ENCODE peak calls at places on chromosomes 1 and 21, in seven cellular contexts. O is NT2/D1; H is RWPE2; K is CD8-positive, alpha-beta memory T cell; G is kidney epithelial cell; C is neuronal stem cell; U is naive thymus-derived CD4-positive, alpha-beta T cell. A is an unnamed sample. For H3K27me3, the result is how much of the 10 kb centered on the place peaks cover.

GRCh38 chr21:14942801-14943490 is 121.9 kb downstream of the NRIP1 start:
- DNase-seq in C (no peak), H (no peak), K (no peak), G (no peak), U (no peak), O (no peak), A (no peak)

GRCh38 chr1:184910596-184910995 is 63.7 kb downstream of the NIBAN1 start:
- DNase-seq in U (no peak), H (no peak), C (peak), G (no peak), K (no peak), O (no peak), A (no peak)

GRCh38 chr1:211378844-211379243 is 52.2 kb downstream of the TRAF5 start:
- DNase-seq in H (no peak), O (no peak), G (peak), K (no peak), C (no peak), U (no peak), A (no peak)

GRCh38 chr1:226026833-226027232 is 27.7 kb upstream of the SDE2 start:
- DNase-seq in C (no peak), G (no peak), H (no peak), K (no peak), O (no peak), U (no peak), A (no peak)

GRCh38 chr1:64471724-64472276 is 1.9 kb downstream of the CACHD1 start:
- DNase-seq in C (no peak), G (no peak), U (no peak), K (no peak), O (no peak), H (no peak), A (no peak)

GRCh38 chr1:22216210-22216883 is 73.5 kb upstream of the WNT4 start:
- DNase-seq in K (no peak), G (no peak), U (no peak), C (no peak), O (no peak), H (no peak), A (no peak)

GRCh38 chr1:232617237-232617636 is 12.7 kb downstream of the SIPA1L2 start:
- DNase-seq in H (no peak), G (no peak), K (no peak), O (no peak), U (no peak), C (no peak), A (no peak)

GRCh38 chr1:94947453-94947852 is 20.5 kb upstream of the CNN3 start:
- DNase-seq in O (no peak), G (no peak), H (no peak), U (no peak), K (no peak), C (no peak), A (peak)

GRCh38 chr1:90346757-90347156 is 351.8 kb downstream of the ZNF326 start:
- DNase-seq in O (no peak), H (no peak), K (no peak), G (no peak), C (no peak), U (no peak), A (no peak)

GRCh38 chr1:145795257-145795881 is 28.5 kb downstream of the RNF115 start:
- DNase-seq in K (no peak), O (no peak), G (no peak), H (no peak), U (no peak), C (no peak), A (no peak)

GRCh38 chr1:201703646-201704438 is 125.1 kb upstream of the IPO9 start:
- DNase-seq in O (peak), G (no peak), K (peak), U (peak), H (peak), C (peak), A (no peak)

GRCh38 chr1:185775505-185775904 is 41.3 kb downstream of the HMCN1 start:
- DNase-seq in O (peak), C (peak), K (no peak), H (no peak), U (no peak), G (peak), A (no peak)

GRCh38 chr1:213550804-213551203 is 437.0 kb upstream of the PROX1 start:
- DNase-seq in C (no peak), O (no peak), U (no peak), H (no peak), K (no peak), G (no peak), A (no peak)

GRCh38 chr1:47189844-47190562 is at the start of gene PDZK1IP1:
- DNase-seq in U (no peak), G (peak), O (no peak), K (no peak), H (peak), C (no peak), A (peak)

GRCh38 chr1:71046891-71047634 is 553 bp downstream of the PTGER3 start:
- DNase-seq in O (no peak), G (no peak), U (peak), C (no peak), H (no peak), K (peak), A (no peak)

GRCh38 chr1:234724517-234725176 is 114.7 kb upstream of the IRF2BP2 start:
- DNase-seq in G (no peak), C (no peak), K (no peak), U (no peak), O (no peak), H (no peak), A (no peak)

GRCh38 chr1:15028117-15028516 is 125.4 kb upstream of the TMEM51 start:
- DNase-seq in O (no peak), H (no peak), G (peak), K (no peak), C (peak), U (no peak), A (peak)

DNA sequence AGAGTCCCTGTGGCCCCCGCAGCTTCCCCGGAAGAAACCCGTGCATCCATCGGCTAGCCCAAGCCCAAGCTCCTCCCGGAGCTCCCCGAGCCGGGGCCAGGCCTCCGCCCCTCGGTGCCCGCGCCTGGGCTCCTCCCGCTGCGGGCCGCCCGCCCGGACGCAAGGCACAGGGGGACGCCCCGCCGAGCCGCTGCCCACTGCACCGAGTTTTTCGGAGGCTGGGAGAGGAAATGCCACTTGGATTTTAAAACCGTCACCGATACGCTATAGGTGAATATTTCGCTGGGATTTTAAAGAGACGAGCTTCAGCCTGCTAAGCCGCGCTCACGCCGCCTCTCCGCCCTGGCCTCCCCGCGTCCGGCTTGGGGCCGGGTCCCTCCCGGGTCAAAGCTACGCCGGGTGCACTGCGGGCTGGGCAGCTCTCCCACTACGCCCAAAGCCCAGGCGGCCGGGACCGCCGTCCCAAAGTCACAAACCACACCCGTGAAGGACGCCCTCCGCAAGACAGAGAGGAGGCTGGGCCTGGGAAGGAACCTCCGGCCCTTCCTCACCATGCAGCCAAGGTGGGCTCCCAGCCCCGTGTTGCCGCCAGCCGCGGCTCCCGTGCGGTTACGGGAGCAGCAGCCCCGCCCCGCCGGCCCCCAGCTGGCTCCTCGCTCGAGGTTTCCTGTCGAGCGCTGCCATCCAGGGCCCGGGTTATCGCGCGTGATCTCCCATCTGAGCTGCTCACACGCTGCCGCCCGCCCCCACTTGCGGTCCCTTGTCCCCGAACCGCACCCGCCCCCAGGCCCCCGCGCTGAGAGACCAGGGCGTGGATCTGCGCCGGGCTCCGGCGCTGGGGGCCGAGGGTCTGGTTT is 63.2 kb downstream of the CD247 start:
- DNase-seq in G (no peak), C (peak), K (peak), O (no peak), U (peak), H (no peak), A (no peak)
- H3K27me3 ChIP-seq in G (under half), C (under half), K (under half), O (under half), U (under half), H (under half), A (under half)

GRCh38 chr21:37896788-37897187 is 19.5 kb downstream of the KCNJ6 start:
- DNase-seq in G (no peak), U (no peak), H (no peak), O (no peak), K (no peak), C (no peak), A (no peak)

GRCh38 chr21:37904879-37905278 is 11.4 kb downstream of the KCNJ6 start:
- DNase-seq in K (no peak), O (no peak), U (no peak), H (no peak), C (no peak), G (no peak), A (no peak)

GRCh38 chr21:37903396-37903795 is 12.9 kb downstream of the KCNJ6 start:
- DNase-seq in H (no peak), K (no peak), O (no peak), U (no peak), G (no peak), C (no peak), A (no peak)

DNA sequence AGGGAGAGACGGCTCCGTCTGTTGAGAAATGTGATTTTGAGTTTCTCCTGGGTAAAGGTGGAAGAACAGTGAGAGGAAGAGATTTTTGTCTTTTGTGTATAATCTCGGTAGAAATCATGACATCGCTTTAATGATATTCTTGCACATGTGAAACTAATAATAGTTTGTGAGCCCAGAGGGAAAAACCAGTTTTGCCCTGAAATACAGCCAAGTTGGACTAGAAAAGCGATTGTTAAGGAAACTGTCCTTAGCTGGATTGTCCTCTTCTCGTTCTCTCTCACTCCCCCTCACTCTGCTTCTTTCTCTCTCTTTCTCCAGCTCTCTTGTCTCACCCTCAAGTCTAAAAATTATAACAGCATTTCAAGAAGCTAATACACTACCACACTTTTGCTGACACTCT is 17.1 kb downstream of the KCNJ6 start:
- DNase-seq in O (no peak), C (no peak), G (no peak), U (no peak), H (no peak), K (no peak), A (no peak)
- H3K27me3 ChIP-seq in O (under half), C (under half), G (under half), U (under half), H (under half), K (under half), A (under half)

GRCh38 chr1:204380293-204380831 is 20.6 kb upstream of the PLEKHA6 start:
- DNase-seq in O (no peak), K (no peak), G (no peak), C (no peak), U (no peak), H (no peak), A (no peak)

GRCh38 chr1:204382714-204383083 is 23.0 kb upstream of the PLEKHA6 start:
- DNase-seq in H (no peak), O (no peak), C (no peak), U (no peak), G (no peak), K (no peak), A (no peak)

GRCh38 chr1:204377800-204378608 is 18.3 kb upstream of the PLEKHA6 start:
- DNase-seq in G (peak), H (no peak), C (no peak), O (peak), K (peak), U (peak), A (no peak)

GRCh38 chr1:204376919-204377799 is 17.4 kb upstream of the PLEKHA6 start:
- DNase-seq in K (no peak), G (no peak), H (no peak), C (no peak), O (no peak), U (no peak), A (no peak)
- H3K27me3 ChIP-seq in K (under half), G (under half), H (under half), C (half or more), O (half or more), U (under half), A (under half)

DNA sequence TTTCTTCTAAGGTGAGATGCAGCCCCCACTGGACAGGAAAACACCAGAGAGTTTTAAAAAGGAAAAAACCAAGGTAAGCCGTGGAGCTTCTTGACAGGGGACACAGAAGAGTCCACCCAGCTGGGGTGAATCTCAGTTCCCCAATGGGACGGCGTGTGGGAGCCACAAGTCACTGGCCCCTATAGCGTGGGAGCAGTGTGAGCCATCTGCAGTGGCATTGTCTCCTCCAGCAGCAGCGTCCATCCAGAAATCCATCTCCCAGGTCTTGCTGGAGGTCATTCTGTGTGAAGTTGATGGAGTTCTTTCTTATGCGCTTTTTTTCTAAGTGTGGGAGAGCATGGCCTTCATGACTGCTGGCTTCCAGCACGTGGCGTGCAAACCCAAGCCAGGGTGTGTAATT is 17.9 kb downstream of the PGBD2 start:
- DNase-seq in U (no peak), H (no peak), O (no peak), K (no peak), C (no peak), G (no peak), A (no peak)
- H3K27me3 ChIP-seq in U (under half), H (under half), O (under half), K (under half), C (under half), G (under half), A (under half)

DNA sequence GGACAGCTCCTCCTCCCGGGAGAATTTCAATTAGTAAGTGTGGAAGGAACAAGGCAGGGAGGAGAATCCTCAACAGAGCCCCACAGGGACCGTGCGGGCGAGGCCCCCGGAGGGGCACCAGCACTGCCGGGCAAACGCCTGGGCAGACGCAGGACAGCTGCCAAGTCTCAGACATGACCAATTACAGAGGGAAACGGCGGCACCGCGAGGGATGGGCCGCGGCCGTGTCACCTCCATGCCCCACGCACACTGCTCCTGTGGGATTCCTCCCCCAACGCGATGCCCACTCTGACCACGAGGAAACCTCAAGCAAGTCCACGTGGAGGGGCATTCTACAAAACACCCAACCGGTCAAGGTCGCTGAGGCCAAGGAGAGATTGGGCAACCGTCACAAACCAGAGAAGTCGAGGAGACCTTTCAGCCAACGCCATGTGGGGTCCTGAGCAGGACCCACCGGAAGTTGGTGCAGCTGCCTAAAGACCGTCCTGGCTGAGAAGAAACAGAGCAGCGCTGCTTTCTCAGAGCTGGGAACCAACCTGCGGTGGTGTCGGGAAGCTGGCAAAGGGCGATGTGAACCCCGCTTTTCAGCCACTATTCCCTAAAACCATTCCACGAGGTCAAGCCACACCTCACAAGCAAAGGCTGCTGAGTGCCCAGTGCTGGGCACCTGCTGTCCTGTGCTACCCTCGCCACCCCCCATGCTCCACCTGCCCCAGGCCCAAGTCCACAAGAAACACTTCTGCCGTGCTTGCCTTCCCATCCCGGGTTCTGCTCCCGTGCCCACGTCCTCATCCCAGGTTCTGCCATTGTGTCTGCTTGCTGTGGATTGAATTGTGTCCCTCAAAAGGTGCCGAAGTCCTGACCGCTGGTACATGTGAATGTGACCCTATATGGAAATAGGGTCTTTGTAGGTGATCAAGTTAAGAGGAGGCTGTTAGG is 1.4 kb upstream of the KRTAP10-4 start:
- DNase-seq in O (no peak), C (no peak), G (no peak), U (no peak), H (no peak), K (no peak), A (no peak)
- H3K27me3 ChIP-seq in O (under half), C (under half), G (under half), U (under half), H (under half), K (under half), A (under half)

A was measured in BJ.